ENCODE peak calls at places on chromosomes 13 and 19, in six cellular contexts. One of them, this sample, is unnamed.

GRCh38 chr13:102402292-102402691 is 444 bp upstream of the FGF14 start:
- DNase-seq in OCI-LY7: no peak
- DNase-seq in AG09319: no peak
- DNase-seq in skeletal muscle cell: no peak
- DNase-seq in cardiac fibroblast: no peak
- DNase-seq in stimulated activated CD4-positive, alpha-beta T cell treated with anti-CD3 and anti-CD28 coated beads, TNF-alpha, amount 100 ng/mL, for 24 hours: no peak
- DNase-seq in this sample: no peak

GRCh38 chr19:5131866-5132561 is 163.1 kb downstream of the KDM4B start:
- DNase-seq in OCI-LY7: peak; percentile 57
- DNase-seq in AG09319: no peak
- DNase-seq in skeletal muscle cell: no peak
- DNase-seq in cardiac fibroblast: no peak
- DNase-seq in stimulated activated CD4-positive, alpha-beta T cell treated with anti-CD3 and anti-CD28 coated beads, TNF-alpha, amount 100 ng/mL, for 24 hours: no peak
- DNase-seq in this sample: no peak

GRCh38 chr19:13039211-13039789 is 44.0 kb downstream of the NFIX start:
- DNase-seq in OCI-LY7: no peak
- DNase-seq in AG09319: no peak
- DNase-seq in skeletal muscle cell: no peak
- DNase-seq in cardiac fibroblast: no peak
- DNase-seq in stimulated activated CD4-positive, alpha-beta T cell treated with anti-CD3 and anti-CD28 coated beads, TNF-alpha, amount 100 ng/mL, for 24 hours: no peak
- DNase-seq in this sample: no peak

GRCh38 chr13:60765700-60766411 is 368.8 kb downstream of the TDRD3 start:
- DNase-seq in OCI-LY7: no peak
- DNase-seq in AG09319: no peak
- DNase-seq in skeletal muscle cell: no peak
- DNase-seq in cardiac fibroblast: peak; percentile 11
- DNase-seq in stimulated activated CD4-positive, alpha-beta T cell treated with anti-CD3 and anti-CD28 coated beads, TNF-alpha, amount 100 ng/mL, for 24 hours: no peak
- DNase-seq in this sample: no peak

GRCh38 chr13:111577956-111578595 is 257.6 kb downstream of the TEX29 start:
- DNase-seq in OCI-LY7: no peak
- DNase-seq in AG09319: no peak
- DNase-seq in skeletal muscle cell: no peak
- DNase-seq in cardiac fibroblast: no peak
- DNase-seq in stimulated activated CD4-positive, alpha-beta T cell treated with anti-CD3 and anti-CD28 coated beads, TNF-alpha, amount 100 ng/mL, for 24 hours: no peak
- DNase-seq in this sample: no peak

GRCh38 chr13:37443538-37443937 is 155.0 kb downstream of the POSTN start:
- DNase-seq in OCI-LY7: no peak
- DNase-seq in AG09319: peak; percentile 24
- DNase-seq in skeletal muscle cell: peak; percentile 91
- DNase-seq in cardiac fibroblast: peak; percentile 97
- DNase-seq in stimulated activated CD4-positive, alpha-beta T cell treated with anti-CD3 and anti-CD28 coated beads, TNF-alpha, amount 100 ng/mL, for 24 hours: no peak
- DNase-seq in this sample: no peak

GRCh38 chr13:78121459-78122348 is 203.1 kb upstream of the EDNRB start:
- DNase-seq in OCI-LY7: peak; percentile 65
- DNase-seq in AG09319: peak; percentile 50
- DNase-seq in skeletal muscle cell: peak; percentile 34
- DNase-seq in cardiac fibroblast: peak; percentile 87
- DNase-seq in stimulated activated CD4-positive, alpha-beta T cell treated with anti-CD3 and anti-CD28 coated beads, TNF-alpha, amount 100 ng/mL, for 24 hours: peak; percentile 8
- DNase-seq in this sample: peak; percentile 33

GRCh38 chr19:58021541-58022282 is 12.1 kb upstream of the ZSCAN1 start:
- DNase-seq in OCI-LY7: no peak
- DNase-seq in AG09319: no peak
- DNase-seq in skeletal muscle cell: no peak
- DNase-seq in cardiac fibroblast: peak; percentile 69
- DNase-seq in stimulated activated CD4-positive, alpha-beta T cell treated with anti-CD3 and anti-CD28 coated beads, TNF-alpha, amount 100 ng/mL, for 24 hours: no peak
- DNase-seq in this sample: peak; percentile 40

GRCh38 chr19:35717665-35718344 is at the start of gene KMT2B:
- DNase-seq in OCI-LY7: no peak
- DNase-seq in AG09319: peak; percentile 89
- DNase-seq in skeletal muscle cell: no peak
- DNase-seq in cardiac fibroblast: no peak
- DNase-seq in stimulated activated CD4-positive, alpha-beta T cell treated with anti-CD3 and anti-CD28 coated beads, TNF-alpha, amount 100 ng/mL, for 24 hours: no peak
- DNase-seq in this sample: no peak

GRCh38 chr13:29522044-29522685 is 73.3 kb downstream of the SLC7A1 start:
- DNase-seq in OCI-LY7: no peak
- DNase-seq in AG09319: peak; percentile 93
- DNase-seq in skeletal muscle cell: peak; percentile 97
- DNase-seq in cardiac fibroblast: peak; percentile 99
- DNase-seq in stimulated activated CD4-positive, alpha-beta T cell treated with anti-CD3 and anti-CD28 coated beads, TNF-alpha, amount 100 ng/mL, for 24 hours: no peak
- DNase-seq in this sample: no peak

GRCh38 chr13:97849305-97849704 is 104.2 kb upstream of the IPO5 start:
- DNase-seq in OCI-LY7: peak; percentile 24
- DNase-seq in AG09319: no peak
- DNase-seq in skeletal muscle cell: no peak
- DNase-seq in cardiac fibroblast: peak; percentile 62
- DNase-seq in stimulated activated CD4-positive, alpha-beta T cell treated with anti-CD3 and anti-CD28 coated beads, TNF-alpha, amount 100 ng/mL, for 24 hours: no peak
- DNase-seq in this sample: no peak

GRCh38 chr19:40754611-40755247 is 3.7 kb downstream of the SNRPA start:
- DNase-seq in OCI-LY7: no peak
- DNase-seq in AG09319: no peak
- DNase-seq in skeletal muscle cell: no peak
- DNase-seq in cardiac fibroblast: no peak
- DNase-seq in stimulated activated CD4-positive, alpha-beta T cell treated with anti-CD3 and anti-CD28 coated beads, TNF-alpha, amount 100 ng/mL, for 24 hours: peak; percentile 57
- DNase-seq in this sample: peak; percentile 63

GRCh38 chr19:46955114-46955812 is 64.4 kb upstream of the NPAS1 start:
- DNase-seq in OCI-LY7: peak; percentile 31
- DNase-seq in AG09319: no peak
- DNase-seq in skeletal muscle cell: no peak
- DNase-seq in cardiac fibroblast: peak; percentile 59
- DNase-seq in stimulated activated CD4-positive, alpha-beta T cell treated with anti-CD3 and anti-CD28 coated beads, TNF-alpha, amount 100 ng/mL, for 24 hours: no peak
- DNase-seq in this sample: peak; percentile 39

GRCh38 chr13:65063753-65064152 is 2166.4 kb downstream of the PCDH9 start:
- DNase-seq in OCI-LY7: no peak
- DNase-seq in AG09319: no peak
- DNase-seq in skeletal muscle cell: peak; percentile 66
- DNase-seq in cardiac fibroblast: no peak
- DNase-seq in stimulated activated CD4-positive, alpha-beta T cell treated with anti-CD3 and anti-CD28 coated beads, TNF-alpha, amount 100 ng/mL, for 24 hours: no peak
- DNase-seq in this sample: no peak

GRCh38 chr19:867301-867793 is 7.9 kb downstream of the CFD start:
- DNase-seq in OCI-LY7: no peak
- DNase-seq in AG09319: no peak
- DNase-seq in skeletal muscle cell: no peak
- DNase-seq in cardiac fibroblast: no peak
- DNase-seq in stimulated activated CD4-positive, alpha-beta T cell treated with anti-CD3 and anti-CD28 coated beads, TNF-alpha, amount 100 ng/mL, for 24 hours: no peak
- DNase-seq in this sample: no peak

GRCh38 chr19:16382775-16383543 is 58.3 kb downstream of the KLF2 start:
- DNase-seq in OCI-LY7: peak; percentile 82
- DNase-seq in AG09319: peak; percentile 66
- DNase-seq in skeletal muscle cell: peak; percentile 45
- DNase-seq in cardiac fibroblast: peak; percentile 91
- DNase-seq in stimulated activated CD4-positive, alpha-beta T cell treated with anti-CD3 and anti-CD28 coated beads, TNF-alpha, amount 100 ng/mL, for 24 hours: peak; percentile 64
- DNase-seq in this sample: peak; percentile 52

GRCh38 chr13:26425439-26426358 is 131.8 kb upstream of the WASF3 start:
- DNase-seq in OCI-LY7: no peak
- DNase-seq in AG09319: no peak
- DNase-seq in skeletal muscle cell: no peak
- DNase-seq in cardiac fibroblast: peak; percentile 57
- DNase-seq in stimulated activated CD4-positive, alpha-beta T cell treated with anti-CD3 and anti-CD28 coated beads, TNF-alpha, amount 100 ng/mL, for 24 hours: no peak
- DNase-seq in this sample: no peak

GRCh38 chr13:44465318-44465717 is 91.7 kb downstream of the SERP2 start:
- DNase-seq in OCI-LY7: no peak
- DNase-seq in AG09319: no peak
- DNase-seq in skeletal muscle cell: no peak
- DNase-seq in cardiac fibroblast: peak; percentile 18
- DNase-seq in stimulated activated CD4-positive, alpha-beta T cell treated with anti-CD3 and anti-CD28 coated beads, TNF-alpha, amount 100 ng/mL, for 24 hours: no peak
- DNase-seq in this sample: no peak

GRCh38 chr13:91211548-91211947 is 135.9 kb upstream of the MIR17HG start:
- DNase-seq in OCI-LY7: no peak
- DNase-seq in AG09319: no peak
- DNase-seq in skeletal muscle cell: no peak
- DNase-seq in cardiac fibroblast: no peak
- DNase-seq in stimulated activated CD4-positive, alpha-beta T cell treated with anti-CD3 and anti-CD28 coated beads, TNF-alpha, amount 100 ng/mL, for 24 hours: no peak
- DNase-seq in this sample: no peak

GRCh38 chr13:67224148-67224846 is 5.8 kb downstream of the PCDH9 start:
- DNase-seq in OCI-LY7: peak; percentile 86
- DNase-seq in AG09319: peak; percentile 29
- DNase-seq in skeletal muscle cell: peak; percentile 75
- DNase-seq in cardiac fibroblast: peak; percentile 90
- DNase-seq in stimulated activated CD4-positive, alpha-beta T cell treated with anti-CD3 and anti-CD28 coated beads, TNF-alpha, amount 100 ng/mL, for 24 hours: no peak
- DNase-seq in this sample: peak; percentile 71

GRCh38 chr19:13996928-13997636 is 9.0 kb downstream of the RFX1 start:
- DNase-seq in OCI-LY7: no peak
- DNase-seq in AG09319: no peak
- DNase-seq in skeletal muscle cell: no peak
- DNase-seq in cardiac fibroblast: no peak
- DNase-seq in stimulated activated CD4-positive, alpha-beta T cell treated with anti-CD3 and anti-CD28 coated beads, TNF-alpha, amount 100 ng/mL, for 24 hours: no peak
- DNase-seq in this sample: no peak

GRCh38 chr13:71785361-71785760 is 81.6 kb downstream of the DACH1 start:
- DNase-seq in OCI-LY7: no peak
- DNase-seq in AG09319: no peak
- DNase-seq in skeletal muscle cell: no peak
- DNase-seq in cardiac fibroblast: no peak
- DNase-seq in stimulated activated CD4-positive, alpha-beta T cell treated with anti-CD3 and anti-CD28 coated beads, TNF-alpha, amount 100 ng/mL, for 24 hours: no peak
- DNase-seq in this sample: no peak

GRCh38 chr19:13441810-13442512 is 64.3 kb downstream of the CACNA1A start:
- DNase-seq in OCI-LY7: peak; percentile 40
- DNase-seq in AG09319: no peak
- DNase-seq in skeletal muscle cell: no peak
- DNase-seq in cardiac fibroblast: peak; percentile 42
- DNase-seq in stimulated activated CD4-positive, alpha-beta T cell treated with anti-CD3 and anti-CD28 coated beads, TNF-alpha, amount 100 ng/mL, for 24 hours: peak; percentile 2
- DNase-seq in this sample: peak; percentile 11

GRCh38 chr13:71610876-71611275 is 256.1 kb downstream of the DACH1 start:
- DNase-seq in OCI-LY7: no peak
- DNase-seq in AG09319: no peak
- DNase-seq in skeletal muscle cell: no peak
- DNase-seq in cardiac fibroblast: no peak
- DNase-seq in stimulated activated CD4-positive, alpha-beta T cell treated with anti-CD3 and anti-CD28 coated beads, TNF-alpha, amount 100 ng/mL, for 24 hours: no peak
- DNase-seq in this sample: peak; percentile 47

GRCh38 chr19:50427997-50428425 is 4.7 kb upstream of the MYBPC2 start:
- DNase-seq in OCI-LY7: peak; percentile 39
- DNase-seq in AG09319: peak; percentile 25
- DNase-seq in skeletal muscle cell: peak; percentile 44
- DNase-seq in cardiac fibroblast: peak; percentile 64
- DNase-seq in stimulated activated CD4-positive, alpha-beta T cell treated with anti-CD3 and anti-CD28 coated beads, TNF-alpha, amount 100 ng/mL, for 24 hours: no peak
- DNase-seq in this sample: peak; percentile 96

GRCh38 chr19:45076029-45076850 is at the start of gene ZNF296:
- DNase-seq in OCI-LY7: peak; percentile 92
- DNase-seq in AG09319: no peak
- DNase-seq in skeletal muscle cell: no peak
- DNase-seq in cardiac fibroblast: peak; percentile 25
- DNase-seq in stimulated activated CD4-positive, alpha-beta T cell treated with anti-CD3 and anti-CD28 coated beads, TNF-alpha, amount 100 ng/mL, for 24 hours: peak; percentile 54
- DNase-seq in this sample: peak; percentile 82

GRCh38 chr13:111403266-111403665 is 82.8 kb downstream of the TEX29 start:
- DNase-seq in OCI-LY7: no peak
- DNase-seq in AG09319: no peak
- DNase-seq in skeletal muscle cell: no peak
- DNase-seq in cardiac fibroblast: no peak
- DNase-seq in stimulated activated CD4-positive, alpha-beta T cell treated with anti-CD3 and anti-CD28 coated beads, TNF-alpha, amount 100 ng/mL, for 24 hours: no peak
- DNase-seq in this sample: no peak

GRCh38 chr13:91014696-91015095 is 332.8 kb upstream of the MIR17HG start:
- DNase-seq in OCI-LY7: no peak
- DNase-seq in AG09319: no peak
- DNase-seq in skeletal muscle cell: peak; percentile 4
- DNase-seq in cardiac fibroblast: no peak
- DNase-seq in stimulated activated CD4-positive, alpha-beta T cell treated with anti-CD3 and anti-CD28 coated beads, TNF-alpha, amount 100 ng/mL, for 24 hours: no peak
- DNase-seq in this sample: no peak

This sample was measured in HL-60.